ENCODE peak calls at places on chromosomes 1 and 21, in nine cellular contexts. O is fibroblast of mammary gland; T is head of caudate nucleus; R is stimulated activated CD8-positive, alpha-beta memory T cell treated with anti-CD3 and anti-CD28 coated beads, Interleukin-7, amount 100 ng/mL, for 1 hour; B is foreskin fibroblast; S is left lung; M is stimulated activated CD4-positive, alpha-beta T cell treated with anti-CD3 and anti-CD28 coated beads, Interleukin-15, amount 100 ng/mL, for 24 hours; J is caudate nucleus; G is T-helper 17 cell. U is an unnamed sample.
A peak's percentile ranks its signal among the peaks of the same experiment; 100 is the strongest.

GRCh38 chr1:67500413-67500959 is 70.3 kb upstream of the SERBP1 start:
- DNase-seq in O (peak; percentile 80), T (peak; percentile 86), R (peak; percentile 69), B (peak; percentile 93), S (peak; percentile 91), M (peak; percentile 92), J (peak; percentile 3), G (peak; percentile 67), U (peak; percentile 94)

GRCh38 chr1:165235158-165235776 is 121.2 kb downstream of the LMX1A start:
- DNase-seq in O (no peak), T (no peak), R (no peak), B (peak; percentile 1), S (peak; percentile 77), M (no peak), J (no peak), G (no peak), U (no peak)

GRCh38 chr1:179167955-179168354 is 61.5 kb downstream of the ABL2 start:
- DNase-seq in O (no peak), T (no peak), R (no peak), B (no peak), S (no peak), M (no peak), J (no peak), G (no peak), U (no peak)

GRCh38 chr1:79155991-79156390 is 149.5 kb upstream of the ADGRL4 start:
- DNase-seq in O (no peak), T (no peak), R (no peak), B (no peak), S (no peak), M (no peak), J (no peak), G (no peak), U (no peak)

GRCh38 chr1:3922201-3922725 is 22.2 kb upstream of the C1orf174 start:
- DNase-seq in O (no peak), T (no peak), R (no peak), B (no peak), S (no peak), M (peak; percentile 18), J (no peak), G (no peak), U (no peak)

GRCh38 chr21:25625036-25625435 is 14.0 kb upstream of the JAM2 start:
- DNase-seq in O (no peak), T (no peak), R (no peak), B (peak; percentile 23), S (no peak), M (no peak), J (no peak), G (no peak), U (no peak)

GRCh38 chr1:105914403-105914802 is 1142.1 kb upstream of the PRMT6 start:
- DNase-seq in O (no peak), T (no peak), R (no peak), B (no peak), S (peak; percentile 42), M (no peak), J (no peak), G (no peak), U (no peak)

GRCh38 chr1:212466437-212466836 is 33.7 kb downstream of the NENF start:
- DNase-seq in O (no peak), T (no peak), R (no peak), B (no peak), S (no peak), M (no peak), J (no peak), G (no peak), U (no peak)

GRCh38 chr1:67645495-67646144 is 39.4 kb upstream of the GADD45A start:
- DNase-seq in O (peak; percentile 91), T (no peak), R (no peak), B (peak; percentile 82), S (no peak), M (no peak), J (no peak), G (no peak), U (no peak)